ENCODE peak calls at places on chromosomes 3 and 15, in eight cellular contexts. One of them, this sample, is unnamed.

GRCh38 chr3:159872374-159873109 is 116.1 kb upstream of the IL12A start:
- DNase-seq in NCI-H69: peak; percentile 73
- DNase-seq in activated naive CD4-positive, alpha-beta T cell treated with anti-CD3 and anti-CD28 coated beads for 36 hours: no peak
- DNase-seq in A172: peak; percentile 93
- DNase-seq in effector CD4-positive, alpha-beta T cell: no peak
- DNase-seq in NCI-H1436: no peak
- DNase-seq in AG04450: peak; percentile 74
- DNase-seq in NCI-H446: peak; percentile 29
- DNase-seq in this sample: peak; percentile 67

GRCh38 chr3:66574091-66574490 is 73.3 kb upstream of the LRIG1 start:
- DNase-seq in NCI-H69: no peak
- DNase-seq in activated naive CD4-positive, alpha-beta T cell treated with anti-CD3 and anti-CD28 coated beads for 36 hours: no peak
- DNase-seq in A172: no peak
- DNase-seq in effector CD4-positive, alpha-beta T cell: no peak
- DNase-seq in NCI-H1436: no peak
- DNase-seq in AG04450: no peak
- DNase-seq in NCI-H446: no peak
- DNase-seq in this sample: no peak

GRCh38 chr3:185981621-185982020 is 43.8 kb upstream of the TRA2B start:
- DNase-seq in NCI-H69: no peak
- DNase-seq in activated naive CD4-positive, alpha-beta T cell treated with anti-CD3 and anti-CD28 coated beads for 36 hours: no peak
- DNase-seq in A172: peak; percentile 29
- DNase-seq in effector CD4-positive, alpha-beta T cell: no peak
- DNase-seq in NCI-H1436: no peak
- DNase-seq in AG04450: no peak
- DNase-seq in NCI-H446: no peak
- DNase-seq in this sample: no peak

GRCh38 chr3:139559541-139559940 is 20.0 kb upstream of the RBP1 start:
- DNase-seq in NCI-H69: peak; percentile 79
- DNase-seq in activated naive CD4-positive, alpha-beta T cell treated with anti-CD3 and anti-CD28 coated beads for 36 hours: no peak
- DNase-seq in A172: no peak
- DNase-seq in effector CD4-positive, alpha-beta T cell: no peak
- DNase-seq in NCI-H1436: no peak
- DNase-seq in AG04450: no peak
- DNase-seq in NCI-H446: no peak
- DNase-seq in this sample: peak; percentile 8

GRCh38 chr3:116340680-116341216 is 104.5 kb downstream of the LSAMP start:
- DNase-seq in NCI-H69: peak; percentile 20
- DNase-seq in activated naive CD4-positive, alpha-beta T cell treated with anti-CD3 and anti-CD28 coated beads for 36 hours: no peak
- DNase-seq in A172: no peak
- DNase-seq in effector CD4-positive, alpha-beta T cell: no peak
- DNase-seq in NCI-H1436: no peak
- DNase-seq in AG04450: no peak
- DNase-seq in NCI-H446: no peak
- DNase-seq in this sample: no peak

GRCh38 chr15:43911235-43911661 is 84.4 kb downstream of the WDR76 start:
- DNase-seq in NCI-H69: no peak
- DNase-seq in activated naive CD4-positive, alpha-beta T cell treated with anti-CD3 and anti-CD28 coated beads for 36 hours: no peak
- DNase-seq in A172: peak; percentile 91
- DNase-seq in effector CD4-positive, alpha-beta T cell: no peak
- DNase-seq in NCI-H1436: no peak
- DNase-seq in AG04450: peak; percentile 46
- DNase-seq in NCI-H446: peak; percentile 71
- DNase-seq in this sample: peak; percentile 91

GRCh38 chr15:57510647-57511046 is 81.1 kb upstream of the MYZAP start:
- DNase-seq in NCI-H69: peak; percentile 93
- DNase-seq in activated naive CD4-positive, alpha-beta T cell treated with anti-CD3 and anti-CD28 coated beads for 36 hours: no peak
- DNase-seq in A172: no peak
- DNase-seq in effector CD4-positive, alpha-beta T cell: no peak
- DNase-seq in NCI-H1436: no peak
- DNase-seq in AG04450: peak; percentile 85
- DNase-seq in NCI-H446: peak; percentile 64
- DNase-seq in this sample: peak; percentile 39

GRCh38 chr3:156826896-156827882 is 1.0 kb downstream of the LEKR1 start:
- DNase-seq in NCI-H69: peak; percentile 15
- DNase-seq in activated naive CD4-positive, alpha-beta T cell treated with anti-CD3 and anti-CD28 coated beads for 36 hours: no peak
- DNase-seq in A172: no peak
- DNase-seq in effector CD4-positive, alpha-beta T cell: no peak
- DNase-seq in NCI-H1436: no peak
- DNase-seq in AG04450: no peak
- DNase-seq in NCI-H446: no peak
- DNase-seq in this sample: no peak

GRCh38 chr15:36335659-36336058 is 243.8 kb upstream of the CDIN1 start:
- DNase-seq in NCI-H69: no peak
- DNase-seq in activated naive CD4-positive, alpha-beta T cell treated with anti-CD3 and anti-CD28 coated beads for 36 hours: no peak
- DNase-seq in A172: no peak
- DNase-seq in effector CD4-positive, alpha-beta T cell: no peak
- DNase-seq in NCI-H1436: no peak
- DNase-seq in AG04450: no peak
- DNase-seq in NCI-H446: no peak
- DNase-seq in this sample: no peak

GRCh38 chr15:44092221-44092620 is 102.8 kb downstream of the FRMD5 start:
- DNase-seq in NCI-H69: peak; percentile 35
- DNase-seq in activated naive CD4-positive, alpha-beta T cell treated with anti-CD3 and anti-CD28 coated beads for 36 hours: no peak
- DNase-seq in A172: peak; percentile 50
- DNase-seq in effector CD4-positive, alpha-beta T cell: no peak
- DNase-seq in NCI-H1436: no peak
- DNase-seq in AG04450: no peak
- DNase-seq in NCI-H446: no peak
- DNase-seq in this sample: no peak

GRCh38 chr3:186536883-186537553 is 7.2 kb downstream of the CRYGS start:
- DNase-seq in NCI-H69: no peak
- DNase-seq in activated naive CD4-positive, alpha-beta T cell treated with anti-CD3 and anti-CD28 coated beads for 36 hours: peak; percentile 36
- DNase-seq in A172: peak; percentile 16
- DNase-seq in effector CD4-positive, alpha-beta T cell: no peak
- DNase-seq in NCI-H1436: no peak
- DNase-seq in AG04450: no peak
- DNase-seq in NCI-H446: no peak
- DNase-seq in this sample: no peak